ENCODE peak calls at places on chromosomes 6 and 20, in five cellular contexts. One of them, this sample, is unnamed.

GRCh38 chr6:168411130-168411529 is 29.9 kb upstream of the SMOC2 start:
- DNase-seq in testis: no peak
- DNase-seq in psoas muscle: no peak
- DNase-seq in uterus: no peak
- DNase-seq in SK-N-SH: no peak
- DNase-seq in this sample: no peak

GRCh38 chr6:84625510-84625909 is 138.9 kb downstream of the TBX18 start:
- DNase-seq in testis: no peak
- DNase-seq in psoas muscle: no peak
- DNase-seq in uterus: no peak
- DNase-seq in SK-N-SH: no peak
- DNase-seq in this sample: no peak

GRCh38 chr6:128659878-128660622 is 139.7 kb upstream of the PTPRK start:
- DNase-seq in testis: no peak
- DNase-seq in psoas muscle: no peak
- DNase-seq in uterus: no peak
- DNase-seq in SK-N-SH: no peak
- DNase-seq in this sample: no peak

GRCh38 chr6:22499815-22500214 is 69.6 kb upstream of the HDGFL1 start:
- DNase-seq in testis: no peak
- DNase-seq in psoas muscle: no peak
- DNase-seq in uterus: no peak
- DNase-seq in SK-N-SH: peak; percentile 39
- DNase-seq in this sample: no peak

GRCh38 chr6:138038148-138038870 is 68.9 kb downstream of the PERP start:
- DNase-seq in testis: no peak
- DNase-seq in psoas muscle: no peak
- DNase-seq in uterus: no peak
- DNase-seq in SK-N-SH: no peak
- DNase-seq in this sample: no peak

GRCh38 chr6:154537486-154537885 is 27.0 kb upstream of the CNKSR3 start:
- DNase-seq in testis: no peak
- DNase-seq in psoas muscle: no peak
- DNase-seq in uterus: peak; percentile 47
- DNase-seq in SK-N-SH: no peak
- DNase-seq in this sample: peak; percentile 47

GRCh38 chr6:88843040-88843439 is 120.4 kb downstream of the RNGTT start:
- DNase-seq in testis: no peak
- DNase-seq in psoas muscle: no peak
- DNase-seq in uterus: no peak
- DNase-seq in SK-N-SH: no peak
- DNase-seq in this sample: no peak

GRCh38 chr6:100549406-100550167 is 84.9 kb upstream of the SIM1 start:
- DNase-seq in testis: no peak
- DNase-seq in psoas muscle: no peak
- DNase-seq in uterus: no peak
- DNase-seq in SK-N-SH: no peak
- DNase-seq in this sample: no peak

GRCh38 chr6:127342296-127342945 is 988 bp downstream of the ECHDC1 start:
- DNase-seq in testis: no peak
- DNase-seq in psoas muscle: no peak
- DNase-seq in uterus: no peak
- DNase-seq in SK-N-SH: peak; percentile 14
- DNase-seq in this sample: peak; percentile 65

GRCh38 chr20:54084727-54085368 is 14.5 kb upstream of the BCAS1 start:
- DNase-seq in testis: no peak
- DNase-seq in psoas muscle: no peak
- DNase-seq in uterus: no peak
- DNase-seq in SK-N-SH: no peak
- DNase-seq in this sample: no peak

GRCh38 chr6:10256113-10256690 is 158.7 kb downstream of the TFAP2A start:
- DNase-seq in testis: no peak
- DNase-seq in psoas muscle: no peak
- DNase-seq in uterus: no peak
- DNase-seq in SK-N-SH: peak; percentile 7
- DNase-seq in this sample: peak; percentile 33

GRCh38 chr6:87722831-87723726 is 21.0 kb upstream of the AKIRIN2 start:
- DNase-seq in testis: peak; percentile 78
- DNase-seq in psoas muscle: peak; percentile 88
- DNase-seq in uterus: no peak
- DNase-seq in SK-N-SH: no peak
- DNase-seq in this sample: no peak

GRCh38 chr20:52171025-52171424 is 20.6 kb downstream of the ZFP64 start:
- DNase-seq in testis: no peak
- DNase-seq in psoas muscle: no peak
- DNase-seq in uterus: no peak
- DNase-seq in SK-N-SH: no peak
- DNase-seq in this sample: no peak

GRCh38 chr20:52168116-52168515 is 23.5 kb downstream of the ZFP64 start:
- DNase-seq in testis: no peak
- DNase-seq in psoas muscle: no peak
- DNase-seq in uterus: no peak
- DNase-seq in SK-N-SH: no peak
- DNase-seq in this sample: no peak

GRCh38 chr20:52175840-52176239 is 15.7 kb downstream of the ZFP64 start:
- DNase-seq in testis: peak; percentile 78
- DNase-seq in psoas muscle: no peak
- DNase-seq in uterus: no peak
- DNase-seq in SK-N-SH: no peak
- DNase-seq in this sample: no peak

GRCh38 chr20:52167232-52167840 is 24.2 kb downstream of the ZFP64 start:
- DNase-seq in testis: no peak
- DNase-seq in psoas muscle: no peak
- DNase-seq in uterus: no peak
- DNase-seq in SK-N-SH: no peak
- DNase-seq in this sample: no peak

DNA sequence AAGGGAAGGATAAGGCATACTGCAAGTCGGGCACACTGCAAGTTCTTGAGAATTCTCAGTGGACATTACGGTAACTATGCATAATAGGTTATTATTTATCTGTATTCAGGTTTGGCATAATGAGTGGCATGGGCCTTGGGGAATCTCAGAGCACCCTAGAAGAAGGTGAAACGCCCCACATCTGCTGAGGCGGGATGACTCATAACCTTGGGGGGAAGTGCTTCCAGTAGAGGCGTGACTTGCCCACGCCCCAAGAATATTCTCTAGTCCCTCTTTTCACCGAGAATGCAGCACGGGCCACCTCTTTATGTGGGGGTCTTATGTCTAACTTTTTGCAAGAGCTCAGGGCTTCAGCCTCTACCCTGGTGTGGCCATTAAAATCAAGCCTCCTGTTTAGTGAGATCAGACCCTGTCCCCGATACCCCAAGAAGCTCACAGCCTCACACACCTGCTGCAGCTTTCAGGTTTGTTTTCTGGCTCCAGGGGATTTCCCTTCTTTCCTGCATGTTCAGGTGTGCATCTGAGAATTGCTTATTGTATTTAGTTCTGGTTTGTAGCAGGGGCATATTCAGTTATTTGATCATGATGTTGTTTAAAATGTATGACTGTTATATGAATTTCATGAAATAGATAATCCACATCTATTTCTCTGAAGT is 19.1 kb downstream of the ZFP64 start:
- DNase-seq in testis: no peak
- DNase-seq in psoas muscle: no peak
- DNase-seq in uterus: no peak
- DNase-seq in SK-N-SH: no peak
- DNase-seq in this sample: no peak
- H3K4me3 ChIP-seq in testis: no peak overlapping the region
- H3K4me3 ChIP-seq in psoas muscle: no peak overlapping the region
- H3K4me3 ChIP-seq in uterus: no peak overlapping the region
- H3K4me3 ChIP-seq in SK-N-SH: no peak overlapping the region
- H3K4me3 ChIP-seq in this sample: no peak overlapping the region

DNA sequence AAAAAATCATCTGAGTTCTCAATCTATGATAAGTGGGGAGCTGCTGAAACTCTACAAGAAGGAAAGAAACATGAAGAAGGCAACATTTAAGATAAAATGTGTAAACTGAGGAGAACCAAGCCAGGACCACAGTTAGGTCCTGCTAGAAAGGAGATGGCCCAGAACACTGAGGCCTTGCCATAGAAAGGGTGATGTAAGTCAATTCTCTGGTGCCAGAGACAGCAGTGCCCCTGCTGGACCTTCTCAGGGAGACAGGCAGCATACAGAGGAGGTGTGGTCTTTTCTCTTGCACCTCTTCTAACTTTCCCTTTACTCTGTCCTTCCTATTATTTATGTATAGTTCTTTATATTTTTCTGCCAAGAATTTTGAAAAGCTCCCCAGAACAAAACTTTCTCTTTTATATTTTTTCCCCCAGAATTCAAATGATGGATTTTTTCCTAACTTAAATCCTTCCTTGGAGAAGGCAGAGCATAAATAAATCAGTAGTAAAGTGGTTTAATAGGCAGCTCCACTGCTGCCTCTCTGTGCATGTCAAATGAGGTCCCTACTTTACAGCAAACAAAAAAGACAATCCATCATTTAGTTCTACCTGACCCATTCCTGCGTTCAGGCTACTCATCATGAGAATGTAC is 9.0 kb downstream of the UQCC2 start:
- DNase-seq in testis: peak; percentile 74
- DNase-seq in psoas muscle: no peak
- DNase-seq in uterus: no peak
- DNase-seq in SK-N-SH: peak; percentile 74
- DNase-seq in this sample: no peak
- TF ChIP-seq CTCF in testis: peak; percentile 27
- TF ChIP-seq CTCF in psoas muscle: peak; percentile 37
- TF ChIP-seq CTCF in uterus: peak; percentile 50
- TF ChIP-seq CTCF in SK-N-SH: peak; percentile 65
- TF ChIP-seq CTCF in this sample: no peak

GRCh38 chr20:24978493-24978892 is 14.1 kb downstream of the APMAP start:
- DNase-seq in testis: peak; percentile 65
- DNase-seq in psoas muscle: peak; percentile 79
- DNase-seq in uterus: no peak
- DNase-seq in SK-N-SH: no peak
- DNase-seq in this sample: no peak
- H3K9me3 ChIP-seq in testis: no peaks in the 10 kb centered on the region
- H3K9me3 ChIP-seq in psoas muscle: no peaks in the 10 kb centered on the region
- H3K9me3 ChIP-seq in uterus: no peaks in the 10 kb centered on the region
- H3K9me3 ChIP-seq in SK-N-SH: peaks cover 14% of the 10 kb centered on the region
- H3K9me3 ChIP-seq in this sample: peaks cover 17% of the 10 kb centered on the region

DNA sequence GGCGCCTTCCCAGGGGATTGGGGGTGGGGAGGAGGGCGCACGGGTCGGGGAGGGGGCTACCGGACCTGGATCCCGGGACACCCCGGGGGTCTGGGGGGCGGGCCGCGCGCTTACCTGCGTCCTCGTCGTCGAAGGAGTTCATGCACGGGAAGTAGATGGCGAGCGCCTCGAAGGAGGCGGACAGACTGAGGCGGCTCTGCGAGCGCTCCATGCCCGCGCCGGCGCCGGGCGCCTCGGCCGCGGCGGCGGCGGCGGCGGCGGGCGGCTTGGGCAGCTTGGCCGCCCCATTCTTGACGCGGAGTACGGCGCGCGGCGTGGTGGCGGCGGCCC is 320 bp downstream of the RIMS4 start:
- DNase-seq in testis: no peak
- DNase-seq in psoas muscle: no peak
- DNase-seq in uterus: no peak
- DNase-seq in SK-N-SH: no peak
- DNase-seq in this sample: no peak
- H3K4me3 ChIP-seq in testis: peak overlapping the region; percentile 76
- H3K4me3 ChIP-seq in psoas muscle: peak overlapping the region; percentile 51
- H3K4me3 ChIP-seq in uterus: no peak overlapping the region
- H3K4me3 ChIP-seq in SK-N-SH: no peak overlapping the region
- H3K4me3 ChIP-seq in this sample: no peak overlapping the region

GRCh38 chr20:62427172-62428007 is at the start of gene RBBP8NL:
- DNase-seq in testis: no peak
- DNase-seq in psoas muscle: no peak
- DNase-seq in uterus: no peak
- DNase-seq in SK-N-SH: no peak
- DNase-seq in this sample: peak; percentile 88

GRCh38 chr20:62430311-62430853 is 3.0 kb upstream of the RBBP8NL start:
- DNase-seq in testis: no peak
- DNase-seq in psoas muscle: no peak
- DNase-seq in uterus: no peak
- DNase-seq in SK-N-SH: no peak
- DNase-seq in this sample: no peak

GRCh38 chr20:62429455-62430310 is 2.3 kb upstream of the RBBP8NL start:
- DNase-seq in testis: no peak
- DNase-seq in psoas muscle: no peak
- DNase-seq in uterus: no peak
- DNase-seq in SK-N-SH: no peak
- DNase-seq in this sample: no peak

GRCh38 chr20:62428008-62428384 is 657 bp upstream of the RBBP8NL start:
- DNase-seq in testis: no peak
- DNase-seq in psoas muscle: no peak
- DNase-seq in uterus: no peak
- DNase-seq in SK-N-SH: no peak
- DNase-seq in this sample: peak; percentile 63

GRCh38 chr20:62428396-62429160 is 1.2 kb upstream of the RBBP8NL start:
- DNase-seq in testis: no peak
- DNase-seq in psoas muscle: no peak
- DNase-seq in uterus: no peak
- DNase-seq in SK-N-SH: peak; percentile 60
- DNase-seq in this sample: peak; percentile 58
- TF ChIP-seq CTCF in testis: no peak
- TF ChIP-seq CTCF in psoas muscle: no peak
- TF ChIP-seq CTCF in uterus: no peak
- TF ChIP-seq CTCF in SK-N-SH: no peak
- TF ChIP-seq CTCF in this sample: no peak

GRCh38 chr20:51298141-51298540 is 244.4 kb downstream of the NFATC2 start:
- DNase-seq in testis: no peak
- DNase-seq in psoas muscle: no peak
- DNase-seq in uterus: no peak
- DNase-seq in SK-N-SH: no peak
- DNase-seq in this sample: no peak

GRCh38 chr20:51299413-51299812 is 243.1 kb downstream of the NFATC2 start:
- DNase-seq in testis: no peak
- DNase-seq in psoas muscle: no peak
- DNase-seq in uterus: no peak
- DNase-seq in SK-N-SH: no peak
- DNase-seq in this sample: no peak

GRCh38 chr20:51300104-51300503 is 242.4 kb downstream of the NFATC2 start:
- DNase-seq in testis: no peak
- DNase-seq in psoas muscle: no peak
- DNase-seq in uterus: no peak
- DNase-seq in SK-N-SH: no peak
- DNase-seq in this sample: no peak

GRCh38 chr20:51303731-51304670 is 238.5 kb downstream of the NFATC2 start:
- DNase-seq in testis: no peak
- DNase-seq in psoas muscle: no peak
- DNase-seq in uterus: no peak
- DNase-seq in SK-N-SH: no peak
- DNase-seq in this sample: no peak

GRCh38 chr20:51301026-51301425 is 241.5 kb downstream of the NFATC2 start:
- DNase-seq in testis: no peak
- DNase-seq in psoas muscle: no peak
- DNase-seq in uterus: no peak
- DNase-seq in SK-N-SH: no peak
- DNase-seq in this sample: no peak
- H3K9me3 ChIP-seq in testis: no peaks in the 10 kb centered on the region
- H3K9me3 ChIP-seq in psoas muscle: no peaks in the 10 kb centered on the region
- H3K9me3 ChIP-seq in uterus: no peaks in the 10 kb centered on the region
- H3K9me3 ChIP-seq in SK-N-SH: peaks cover 6% of the 10 kb centered on the region
- H3K9me3 ChIP-seq in this sample: no peaks in the 10 kb centered on the region

This sample was measured in mucosa of descending colon.